ENCODE peak calls at places on chromosomes 3 and 15, in four cellular contexts. One of them, this sample, is unnamed.

GRCh38 chr3:70853161-70853560 is 540.7 kb upstream of the MDFIC2 start:
- DNase-seq in posterior vena cava: no peak
- DNase-seq in breast epithelium: no peak
- DNase-seq in sciatic nerve: no peak
- DNase-seq in this sample: no peak

GRCh38 chr3:16090013-16090412 is 84.5 kb upstream of the GALNT15 start:
- DNase-seq in sciatic nerve: no peak
- DNase-seq in breast epithelium: no peak
- DNase-seq in posterior vena cava: no peak
- DNase-seq in this sample: no peak

GRCh38 chr3:50117120-50117519 is 28.4 kb downstream of the RBM5 start:
- DNase-seq in posterior vena cava: peak; percentile 49
- DNase-seq in sciatic nerve: no peak
- DNase-seq in breast epithelium: no peak
- DNase-seq in this sample: no peak

GRCh38 chr3:48247401-48247807 is 6.5 kb downstream of the ZNF589 start:
- DNase-seq in breast epithelium: no peak
- DNase-seq in posterior vena cava: peak; percentile 67
- DNase-seq in sciatic nerve: no peak
- DNase-seq in this sample: no peak

GRCh38 chr15:72168131-72168825 is 29.3 kb downstream of the GRAMD2A start:
- DNase-seq in posterior vena cava: no peak
- DNase-seq in breast epithelium: no peak
- DNase-seq in sciatic nerve: no peak
- DNase-seq in this sample: no peak

GRCh38 chr3:116770815-116771450 is 61.4 kb downstream of the TUSC7 start:
- DNase-seq in sciatic nerve: peak; percentile 69
- DNase-seq in breast epithelium: peak; percentile 53
- DNase-seq in posterior vena cava: no peak
- DNase-seq in this sample: no peak

GRCh38 chr3:116263842-116264545 is 181.3 kb downstream of the LSAMP start:
- DNase-seq in posterior vena cava: no peak
- DNase-seq in sciatic nerve: no peak
- DNase-seq in breast epithelium: no peak
- DNase-seq in this sample: no peak

GRCh38 chr15:60551781-60552161 is 72.8 kb upstream of the ICE2 start:
- DNase-seq in breast epithelium: no peak
- DNase-seq in posterior vena cava: no peak
- DNase-seq in sciatic nerve: no peak
- DNase-seq in this sample: no peak

GRCh38 chr15:76994001-76994400 is 925 bp upstream of the PSTPIP1 start:
- DNase-seq in breast epithelium: peak; percentile 49
- DNase-seq in sciatic nerve: peak; percentile 60
- DNase-seq in posterior vena cava: peak; percentile 88
- DNase-seq in this sample: peak; percentile 89

GRCh38 chr3:150887031-150887430 is 18.2 kb downstream of the MINDY4B start:
- DNase-seq in posterior vena cava: no peak
- DNase-seq in sciatic nerve: no peak
- DNase-seq in breast epithelium: no peak
- DNase-seq in this sample: no peak

GRCh38 chr3:119098620-119099222 is 47.2 kb upstream of the TEX55 start:
- DNase-seq in sciatic nerve: no peak
- DNase-seq in posterior vena cava: no peak
- DNase-seq in breast epithelium: no peak
- DNase-seq in this sample: no peak

GRCh38 chr3:17032407-17033034 is 147.8 kb downstream of the PLCL2 start:
- DNase-seq in sciatic nerve: no peak
- DNase-seq in posterior vena cava: no peak
- DNase-seq in breast epithelium: no peak
- DNase-seq in this sample: no peak

GRCh38 chr3:193087336-193087735 is 153.7 kb upstream of the PLAAT1 start:
- DNase-seq in breast epithelium: no peak
- DNase-seq in posterior vena cava: no peak
- DNase-seq in sciatic nerve: no peak
- DNase-seq in this sample: no peak

GRCh38 chr15:73755481-73755880 is 2.3 kb upstream of the INSYN1 start:
- DNase-seq in breast epithelium: no peak
- DNase-seq in posterior vena cava: no peak
- DNase-seq in sciatic nerve: no peak
- DNase-seq in this sample: no peak